ENCODE peak calls at places on chromosomes 12 and 14, in ten cellular contexts. One of them, this sample, is unnamed.

GRCh38 chr12:37733856-37734255 is 582.7 kb upstream of the ALG10B start:
- DNase-seq in mammary epithelial cell: no peak
- DNase-seq in heart left ventricle: no peak
- DNase-seq in fibroblast of the aortic adventitia: no peak
- DNase-seq in activated T-helper 1 cell treated with anti-CD3 and anti-CD28 coated beads, Interleukin-2, amount 50 U/mL, for 16 hours: no peak
- DNase-seq in nephron progenitor cell: no peak
- DNase-seq in left ventricle myocardium superior: no peak
- DNase-seq in amniotic stem cell: no peak
- DNase-seq in T-helper 2 cell: no peak
- DNase-seq in HTR-8/SVneo: no peak
- DNase-seq in this sample: no peak

GRCh38 chr12:106304001-106304421 is 1.5 kb downstream of the TCP11L2 start:
- DNase-seq in mammary epithelial cell: no peak
- DNase-seq in heart left ventricle: no peak
- DNase-seq in fibroblast of the aortic adventitia: no peak
- DNase-seq in activated T-helper 1 cell treated with anti-CD3 and anti-CD28 coated beads, Interleukin-2, amount 50 U/mL, for 16 hours: no peak
- DNase-seq in nephron progenitor cell: peak; percentile 8
- DNase-seq in left ventricle myocardium superior: no peak
- DNase-seq in amniotic stem cell: no peak
- DNase-seq in T-helper 2 cell: no peak
- DNase-seq in HTR-8/SVneo: no peak
- DNase-seq in this sample: peak; percentile 53

GRCh38 chr14:51168220-51168613 is 71.8 kb upstream of the TMX1 start:
- DNase-seq in mammary epithelial cell: no peak
- DNase-seq in heart left ventricle: no peak
- DNase-seq in fibroblast of the aortic adventitia: no peak
- DNase-seq in activated T-helper 1 cell treated with anti-CD3 and anti-CD28 coated beads, Interleukin-2, amount 50 U/mL, for 16 hours: no peak
- DNase-seq in nephron progenitor cell: no peak
- DNase-seq in left ventricle myocardium superior: no peak
- DNase-seq in amniotic stem cell: no peak
- DNase-seq in T-helper 2 cell: no peak
- DNase-seq in HTR-8/SVneo: no peak
- DNase-seq in this sample: no peak

GRCh38 chr14:103613517-103613916 is 15.5 kb upstream of the KLC1 start:
- DNase-seq in mammary epithelial cell: no peak
- DNase-seq in heart left ventricle: no peak
- DNase-seq in fibroblast of the aortic adventitia: peak; percentile 27
- DNase-seq in activated T-helper 1 cell treated with anti-CD3 and anti-CD28 coated beads, Interleukin-2, amount 50 U/mL, for 16 hours: no peak
- DNase-seq in nephron progenitor cell: no peak
- DNase-seq in left ventricle myocardium superior: no peak
- DNase-seq in amniotic stem cell: no peak
- DNase-seq in T-helper 2 cell: no peak
- DNase-seq in HTR-8/SVneo: no peak
- DNase-seq in this sample: no peak

GRCh38 chr12:64609543-64610091 is 678 bp upstream of the RASSF3 start:
- DNase-seq in mammary epithelial cell: peak; percentile 49
- DNase-seq in heart left ventricle: no peak
- DNase-seq in fibroblast of the aortic adventitia: peak; percentile 27
- DNase-seq in activated T-helper 1 cell treated with anti-CD3 and anti-CD28 coated beads, Interleukin-2, amount 50 U/mL, for 16 hours: no peak
- DNase-seq in nephron progenitor cell: no peak
- DNase-seq in left ventricle myocardium superior: no peak
- DNase-seq in amniotic stem cell: no peak
- DNase-seq in T-helper 2 cell: no peak
- DNase-seq in HTR-8/SVneo: no peak
- DNase-seq in this sample: no peak

GRCh38 chr14:63692309-63693020 is 35.4 kb downstream of the SGPP1 start:
- DNase-seq in mammary epithelial cell: no peak
- DNase-seq in heart left ventricle: no peak
- DNase-seq in fibroblast of the aortic adventitia: no peak
- DNase-seq in activated T-helper 1 cell treated with anti-CD3 and anti-CD28 coated beads, Interleukin-2, amount 50 U/mL, for 16 hours: no peak
- DNase-seq in nephron progenitor cell: no peak
- DNase-seq in left ventricle myocardium superior: no peak
- DNase-seq in amniotic stem cell: no peak
- DNase-seq in T-helper 2 cell: no peak
- DNase-seq in HTR-8/SVneo: no peak
- DNase-seq in this sample: no peak

GRCh38 chr12:31323466-31324115 is 2.4 kb downstream of the SINHCAF start:
- DNase-seq in mammary epithelial cell: peak; percentile 52
- DNase-seq in heart left ventricle: no peak
- DNase-seq in fibroblast of the aortic adventitia: no peak
- DNase-seq in activated T-helper 1 cell treated with anti-CD3 and anti-CD28 coated beads, Interleukin-2, amount 50 U/mL, for 16 hours: peak; percentile 30
- DNase-seq in nephron progenitor cell: no peak
- DNase-seq in left ventricle myocardium superior: no peak
- DNase-seq in amniotic stem cell: no peak
- DNase-seq in T-helper 2 cell: peak; percentile 34
- DNase-seq in HTR-8/SVneo: no peak
- DNase-seq in this sample: no peak

GRCh38 chr14:99476864-99477263 is 3.8 kb downstream of the SETD3 start:
- DNase-seq in mammary epithelial cell: peak; percentile 40
- DNase-seq in heart left ventricle: no peak
- DNase-seq in fibroblast of the aortic adventitia: peak; percentile 26
- DNase-seq in activated T-helper 1 cell treated with anti-CD3 and anti-CD28 coated beads, Interleukin-2, amount 50 U/mL, for 16 hours: no peak
- DNase-seq in nephron progenitor cell: no peak
- DNase-seq in left ventricle myocardium superior: no peak
- DNase-seq in amniotic stem cell: no peak
- DNase-seq in T-helper 2 cell: no peak
- DNase-seq in HTR-8/SVneo: no peak
- DNase-seq in this sample: no peak

GRCh38 chr14:61602733-61603077 is 92.6 kb upstream of the HIF1A start:
- DNase-seq in mammary epithelial cell: no peak
- DNase-seq in heart left ventricle: no peak
- DNase-seq in fibroblast of the aortic adventitia: no peak
- DNase-seq in activated T-helper 1 cell treated with anti-CD3 and anti-CD28 coated beads, Interleukin-2, amount 50 U/mL, for 16 hours: no peak
- DNase-seq in nephron progenitor cell: no peak
- DNase-seq in left ventricle myocardium superior: no peak
- DNase-seq in amniotic stem cell: no peak
- DNase-seq in T-helper 2 cell: no peak
- DNase-seq in HTR-8/SVneo: no peak
- DNase-seq in this sample: peak; percentile 77

This sample was measured in islet precursor cell.